ENCODE peak calls at places on chromosomes 2 and 18, in six cellular contexts. Z is prostate gland; F is CD8-positive, alpha-beta memory T cell; T is kidney; S is testis; K is heart right ventricle. I is an unnamed sample.
A peak's percentile ranks its signal among the peaks of the same experiment; 100 is the strongest.

GRCh38 chr2:158716091-158716815 is 78.9 kb upstream of the DAPL1 start:
- DNase-seq in F (no peak), T (no peak), S (no peak), Z (no peak), K (peak; percentile 88), I (no peak)

GRCh38 chr18:45957100-45957499 is 10.0 kb downstream of the EPG5 start:
- DNase-seq in Z (no peak), F (no peak), S (no peak), T (no peak), K (no peak), I (no peak)

GRCh38 chr18:13500891-13501887 is 225.2 kb downstream of the FAM210A start:
- DNase-seq in F (no peak), S (peak; percentile 69), T (no peak), Z (peak; percentile 87), K (peak; percentile 78), I (peak; percentile 53)

GRCh38 chr2:236875906-236876505 is 209.7 kb upstream of the COPS8 start:
- DNase-seq in Z (peak; percentile 3), F (no peak), T (peak; percentile 79), S (no peak), K (no peak), I (peak; percentile 39)

GRCh38 chr2:10022886-10023662 is 20.3 kb upstream of the KLF11 start:
- DNase-seq in S (no peak), F (peak; percentile 25), K (no peak), Z (no peak), T (peak; percentile 37), I (no peak)

GRCh38 chr2:159595410-159596046 is 20.8 kb downstream of the BAZ2B start:
- DNase-seq in S (no peak), K (no peak), T (no peak), F (no peak), Z (no peak), I (no peak)

GRCh38 chr2:169683425-169684134 is 10.6 kb downstream of the CFAP210 start:
- DNase-seq in S (no peak), F (no peak), T (no peak), K (no peak), Z (no peak), I (no peak)

GRCh38 chr2:9555338-9556120 is at the start of gene ADAM17:
- DNase-seq in S (peak; percentile 97), T (peak; percentile 99), F (peak; percentile 88), Z (peak; percentile 96), K (peak; percentile 97), I (peak; percentile 96)

GRCh38 chr2:235268535-235268934 is 225.3 kb upstream of the AGAP1 start:
- DNase-seq in F (no peak), K (no peak), S (no peak), Z (no peak), T (no peak), I (no peak)

GRCh38 chr2:136238214-136238551 is 120.2 kb upstream of the CXCR4 start:
- DNase-seq in T (no peak), Z (no peak), F (no peak), K (no peak), S (no peak), I (no peak)

GRCh38 chr18:7766383-7766782 is 199.3 kb downstream of the PTPRM start:
- DNase-seq in S (no peak), K (no peak), T (no peak), Z (no peak), F (no peak), I (no peak)

GRCh38 chr2:236674238-236674637 is 104.6 kb downstream of the ACKR3 start:
- DNase-seq in K (no peak), Z (no peak), T (peak; percentile 15), F (no peak), S (no peak), I (no peak)

GRCh38 chr2:132824716-132825115 is 154.7 kb upstream of the LYPD1 start:
- DNase-seq in K (no peak), F (no peak), T (no peak), S (no peak), Z (no peak), I (no peak)

GRCh38 chr2:73266061-73266891 is 18.0 kb downstream of the FBXO41 start:
- DNase-seq in T (no peak), S (no peak), K (no peak), Z (no peak), F (no peak), I (no peak)

DNA sequence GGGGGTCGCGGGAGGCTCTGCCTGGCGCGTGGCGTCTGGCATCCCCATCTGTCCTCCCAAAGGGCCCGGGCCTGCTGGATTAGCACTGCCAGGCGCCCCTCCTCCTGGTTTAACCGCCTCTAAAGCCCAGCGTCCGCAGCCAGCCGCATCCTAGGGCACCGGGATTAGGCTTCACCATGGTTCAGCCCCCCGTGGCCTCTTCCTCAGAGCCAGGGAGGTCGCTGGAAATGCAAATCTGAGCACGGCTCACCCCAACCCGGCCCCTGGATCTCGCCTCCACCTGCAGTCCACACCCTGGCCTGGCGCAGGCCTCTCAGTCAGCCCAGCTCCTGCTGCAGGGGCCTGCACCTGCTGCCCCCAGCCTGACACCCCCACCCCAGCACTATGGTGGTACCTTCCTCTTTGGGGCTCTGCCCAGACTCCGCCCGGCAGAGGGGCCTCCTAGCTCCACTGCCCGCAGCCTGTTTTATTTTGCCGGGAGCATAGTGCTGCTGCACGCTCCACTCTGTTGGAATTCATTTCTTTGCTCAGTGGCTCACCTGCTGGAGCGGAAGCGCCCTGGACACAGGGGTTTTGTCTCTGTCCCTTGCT is 13.2 kb downstream of the PRELID3A start:
- DNase-seq in K (no peak), F (no peak), T (no peak), Z (no peak), S (peak; percentile 41), I (no peak)
- H3K4me3 ChIP-seq in K (peak overlapping the region; percentile 61), F (no peak overlapping the region), T (no peak overlapping the region), Z (peak overlapping the region; percentile 41), S (peak overlapping the region; percentile 53), I (no peak overlapping the region)

GRCh38 chr18:55320399-55321255 is 267.4 kb downstream of the TCF4 start:
- DNase-seq in T (no peak), K (no peak), F (no peak), Z (no peak), S (no peak), I (no peak)

GRCh38 chr18:55317322-55317721 is 270.7 kb downstream of the TCF4 start:
- DNase-seq in F (no peak), T (no peak), S (no peak), Z (no peak), K (no peak), I (no peak)

GRCh38 chr18:55319517-55319905 is 268.5 kb downstream of the TCF4 start:
- DNase-seq in K (no peak), T (no peak), Z (no peak), S (no peak), F (no peak), I (no peak)

GRCh38 chr18:55317832-55318231 is 270.2 kb downstream of the TCF4 start:
- DNase-seq in T (no peak), Z (no peak), F (no peak), K (no peak), S (no peak), I (no peak)

DNA sequence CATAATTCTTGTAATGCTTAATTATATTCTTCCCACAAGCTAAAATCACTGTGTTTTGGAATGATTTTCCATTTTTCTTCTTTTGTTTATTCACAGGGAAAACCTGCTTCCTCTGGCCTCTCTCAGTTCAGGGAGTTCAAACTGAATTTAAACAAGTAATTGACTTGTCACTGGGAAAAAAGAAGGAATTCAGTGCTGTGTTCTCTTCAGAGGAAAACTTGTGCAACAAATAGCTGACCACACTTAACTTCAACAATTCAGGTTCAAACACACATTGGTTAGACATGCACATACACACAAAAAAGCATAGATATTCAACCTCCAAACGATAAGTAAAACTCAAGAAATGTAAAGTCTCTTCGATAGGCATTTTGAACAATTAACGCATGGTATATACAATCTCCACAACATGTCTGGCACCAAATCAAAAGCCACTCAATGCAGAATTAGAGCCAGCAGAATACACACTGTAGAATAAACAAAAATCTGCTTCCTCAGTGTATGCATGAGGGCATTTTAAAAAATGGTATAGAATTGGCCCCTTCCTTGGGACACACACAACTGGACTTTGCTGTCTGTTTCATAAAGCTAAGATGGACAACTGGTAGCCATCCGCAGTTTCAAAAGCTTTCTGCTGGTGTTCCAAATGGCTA is 269.0 kb downstream of the TCF4 start:
- DNase-seq in S (no peak), F (no peak), K (no peak), T (no peak), Z (no peak), I (no peak)
- H3K4me1 ChIP-seq in S (peaks cover 24% of the 10 kb centered on the region), F (no peaks in the 10 kb centered on the region), K (peaks cover 53% of the 10 kb centered on the region), T (no peaks in the 10 kb centered on the region), Z (no peaks in the 10 kb centered on the region), I (peaks cover 2% of the 10 kb centered on the region)

GRCh38 chr2:161415467-161416293 is 417 bp upstream of the TBR1 start:
- DNase-seq in T (no peak), S (no peak), F (no peak), Z (no peak), K (no peak), I (no peak)

GRCh38 chr2:161414385-161415040 is 1.6 kb upstream of the TBR1 start:
- DNase-seq in S (no peak), F (no peak), T (peak; percentile 73), Z (no peak), K (no peak), I (no peak)

GRCh38 chr2:161416294-161416632 is at the start of gene TBR1:
- DNase-seq in Z (no peak), S (no peak), F (no peak), K (no peak), T (no peak), I (no peak)

GRCh38 chr2:161414015-161414384 is 2.1 kb upstream of the TBR1 start:
- DNase-seq in Z (no peak), S (no peak), T (no peak), K (no peak), F (no peak), I (no peak)

GRCh38 chr2:161415041-161415440 is 1.1 kb upstream of the TBR1 start:
- DNase-seq in F (no peak), S (no peak), Z (no peak), T (no peak), K (no peak), I (no peak)
- H3K4me3 ChIP-seq in F (peak overlapping the region; percentile 30), S (peak overlapping the region; percentile 38), Z (peak overlapping the region; percentile 15), T (peak overlapping the region; percentile 45), K (peak overlapping the region; percentile 50), I (no peak overlapping the region)

GRCh38 chr18:10851824-10852225 is 297.5 kb downstream of the PIEZO2 start:
- DNase-seq in K (no peak), F (no peak), T (no peak), S (no peak), Z (no peak), I (no peak)
- H3K4me1 ChIP-seq in K (no peaks in the 10 kb centered on the region), F (no peaks in the 10 kb centered on the region), T (no peaks in the 10 kb centered on the region), S (no peaks in the 10 kb centered on the region), Z (no peaks in the 10 kb centered on the region), I (no peaks in the 10 kb centered on the region)

GRCh38 chr2:174012347-174013309 is 47.5 kb upstream of the SP3 start:
- DNase-seq in T (peak; percentile 94), F (peak; percentile 56), S (peak; percentile 73), K (peak; percentile 82), Z (peak; percentile 62), I (peak; percentile 75)
- H3K4me3 ChIP-seq in T (peak overlapping the region; percentile 60), F (peak overlapping the region; percentile 38), S (peak overlapping the region; percentile 65), K (peak overlapping the region; percentile 41), Z (peak overlapping the region; percentile 44), I (peak overlapping the region; percentile 2)

DNA sequence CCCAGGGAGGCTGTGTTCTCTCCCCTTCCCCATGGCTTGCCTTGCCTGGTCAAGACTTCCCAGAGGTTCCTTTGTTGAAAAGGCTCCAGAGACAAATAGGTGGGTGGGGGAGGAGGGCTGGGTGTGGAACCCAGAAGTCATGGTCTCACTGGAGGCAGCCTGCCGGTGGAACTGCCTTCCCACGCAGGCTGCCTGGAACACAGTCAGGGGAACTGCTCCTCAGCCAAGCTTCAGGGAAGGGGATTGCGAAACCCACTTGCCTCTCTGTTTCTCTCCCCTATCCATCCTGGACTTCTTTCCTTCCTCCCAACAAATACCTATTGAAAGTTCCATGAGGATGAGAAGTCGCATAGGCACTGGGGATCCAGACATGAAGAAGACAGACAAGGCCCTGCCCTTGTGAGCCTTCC is 31.6 kb downstream of the MARCO start:
- DNase-seq in F (no peak), S (no peak), K (no peak), Z (no peak), T (peak; percentile 42), I (no peak)
- H3K4me1 ChIP-seq in F (no peaks in the 10 kb centered on the region), S (no peaks in the 10 kb centered on the region), K (no peaks in the 10 kb centered on the region), Z (no peaks in the 10 kb centered on the region), T (no peaks in the 10 kb centered on the region), I (no peaks in the 10 kb centered on the region)

I was measured in lung.